ENCODE peak calls at places on chromosome 21, in seven cellular contexts. I is heart left ventricle, S is right lobe of liver, W is breast epithelium, K is stomach, U is H1, A is body of pancreas. B is an unnamed sample.

GRCh38 chr21:15766952-15767603 is 37.3 kb downstream of the USP25 start:
- DNase-seq in S (no peak), A (no peak), W (no peak), U (no peak), K (no peak), I (no peak), B (no peak)

GRCh38 chr21:32278068-32278467 is 781 bp downstream of the MIS18A start:
- DNase-seq in U (no peak), A (no peak), S (no peak), W (no peak), I (no peak), K (no peak), B (no peak)

GRCh38 chr21:42829954-42830353 is 49.4 kb downstream of the WDR4 start:
- DNase-seq in K (no peak), W (no peak), U (peak), I (no peak), A (no peak), S (peak), B (no peak)

GRCh38 chr21:19507682-19508260 is 1104.2 kb upstream of the TMPRSS15 start:
- DNase-seq in W (no peak), K (no peak), A (no peak), I (no peak), S (no peak), U (no peak), B (no peak)

GRCh38 chr21:25459365-25459764 is 147.9 kb downstream of the MRPL39 start:
- DNase-seq in U (no peak), I (no peak), K (no peak), A (no peak), S (no peak), W (no peak), B (no peak)

GRCh38 chr21:38422067-38422466 is 76.2 kb downstream of the ERG start:
- DNase-seq in S (no peak), K (no peak), A (no peak), W (no peak), I (no peak), U (no peak), B (no peak)

GRCh38 chr21:21921410-21922232 is 923.4 kb downstream of the NCAM2 start:
- DNase-seq in A (peak), S (no peak), W (no peak), U (no peak), K (no peak), I (no peak), B (no peak)

GRCh38 chr21:42837421-42838211 is 41.7 kb downstream of the WDR4 start:
- DNase-seq in A (peak), S (peak), W (no peak), K (peak), U (peak), I (no peak), B (peak)

GRCh38 chr21:32426592-32427051 is 14.1 kb downstream of the EVA1C start:
- DNase-seq in S (no peak), K (no peak), U (no peak), I (no peak), A (no peak), W (no peak), B (no peak)

GRCh38 chr21:17793675-17794123 is 25.5 kb downstream of the C21orf91 start:
- DNase-seq in K (no peak), W (no peak), S (no peak), I (no peak), U (no peak), A (no peak), B (no peak)

GRCh38 chr21:46379691-46380090 is 55.7 kb downstream of the PCNT start:
- DNase-seq in W (no peak), K (no peak), A (no peak), S (no peak), I (no peak), U (no peak), B (no peak)

GRCh38 chr21:36989699-36990507 is 16.6 kb upstream of the RIPPLY3 start:
- DNase-seq in W (peak), A (peak), I (peak), S (peak), K (peak), U (peak), B (peak)

GRCh38 chr21:15967661-15968060 is 237.9 kb downstream of the USP25 start:
- DNase-seq in S (no peak), I (no peak), W (no peak), A (no peak), K (no peak), U (no peak), B (no peak)

GRCh38 chr21:30629173-30629572 is 5.8 kb upstream of the KRTAP20-2 start:
- DNase-seq in W (no peak), I (no peak), A (no peak), K (no peak), S (no peak), U (no peak), B (no peak)

GRCh38 chr21:39137248-39138186 is 45.7 kb downstream of the PSMG1 start:
- DNase-seq in K (no peak), U (peak), W (no peak), S (no peak), I (no peak), A (no peak), B (peak)

GRCh38 chr21:32844653-32845443 is 73.3 kb upstream of the PAXBP1 start:
- DNase-seq in K (no peak), I (no peak), W (no peak), U (no peak), S (no peak), A (no peak), B (peak)

GRCh38 chr21:18803624-18804023 is 400.0 kb upstream of the TMPRSS15 start:
- DNase-seq in K (no peak), S (no peak), U (no peak), A (no peak), W (no peak), I (no peak), B (no peak)

GRCh38 chr21:36846624-36847023 is 119.8 kb downstream of the HLCS start:
- DNase-seq in I (no peak), S (no peak), W (no peak), A (no peak), K (no peak), U (no peak), B (no peak)

GRCh38 chr21:17775431-17776126 is 43.6 kb downstream of the C21orf91 start:
- DNase-seq in K (no peak), U (no peak), S (no peak), I (no peak), A (no peak), W (no peak), B (no peak)

GRCh38 chr21:23694396-23694795 is 1912.9 kb downstream of the MRPL39 start:
- DNase-seq in K (no peak), S (no peak), W (no peak), I (no peak), A (no peak), U (no peak), B (no peak)

GRCh38 chr21:36722370-36723368 is 23.8 kb downstream of the SIM2 start:
- DNase-seq in A (no peak), U (no peak), I (no peak), K (peak), S (peak), W (no peak), B (no peak)

GRCh38 chr21:15462092-15462491 is 267.7 kb upstream of the USP25 start:
- DNase-seq in A (no peak), S (no peak), K (no peak), U (no peak), W (no peak), I (no peak), B (no peak)

GRCh38 chr21:18251065-18251464 is 6.4 kb downstream of the CHODL start:
- DNase-seq in K (no peak), U (no peak), I (no peak), A (no peak), S (no peak), W (no peak), B (no peak)

GRCh38 chr21:32087452-32087851 is 191.4 kb downstream of the MIS18A start:
- DNase-seq in A (no peak), K (no peak), U (no peak), W (no peak), S (no peak), I (no peak), B (no peak)

GRCh38 chr21:38567577-38568360 is 69.5 kb upstream of the ERG start:
- DNase-seq in S (no peak), W (no peak), K (no peak), I (no peak), A (no peak), U (no peak), B (no peak)

GRCh38 chr21:29243188-29243587 is 55.5 kb upstream of the BACH1 start:
- DNase-seq in I (no peak), A (no peak), K (no peak), W (no peak), S (no peak), U (no peak), B (no peak)

GRCh38 chr21:37631319-37632117 is 264.9 kb downstream of the DYRK1A start:
- DNase-seq in U (peak), W (peak), K (peak), S (no peak), I (peak), A (peak), B (no peak)

GRCh38 chr21:28633803-28634572 is 358.7 kb downstream of the LTN1 start:
- DNase-seq in S (no peak), I (peak), K (no peak), W (no peak), U (no peak), A (no peak), B (no peak)

GRCh38 chr21:46297311-46298082 is 11.4 kb downstream of the YBEY start:
- DNase-seq in U (peak), I (peak), W (no peak), K (no peak), S (no peak), A (no peak), B (no peak)

GRCh38 chr21:31920275-31920674 is 47.5 kb downstream of the HUNK start:
- DNase-seq in U (no peak), S (no peak), W (no peak), I (no peak), K (no peak), A (no peak), B (no peak)

GRCh38 chr21:16402752-16403151 is 673.0 kb downstream of the USP25 start:
- DNase-seq in U (no peak), S (no peak), I (no peak), A (no peak), K (no peak), W (no peak), B (peak)

GRCh38 chr21:29125199-29125598 is 5.2 kb upstream of the MAP3K7CL start:
- DNase-seq in I (no peak), W (no peak), K (no peak), A (no peak), S (no peak), U (no peak), B (no peak)

GRCh38 chr21:37532868-37533780 is 166.6 kb downstream of the DYRK1A start:
- DNase-seq in K (peak), U (peak), I (no peak), A (peak), S (no peak), W (no peak), B (no peak)

GRCh38 chr21:26513212-26513611 is 59.9 kb downstream of the CYYR1 start:
- DNase-seq in S (no peak), W (peak), A (no peak), I (no peak), K (no peak), U (no peak), B (no peak)

GRCh38 chr21:36419996-36420395 is 34.8 kb downstream of the CHAF1B start:
- DNase-seq in K (peak), I (peak), W (peak), S (peak), U (peak), A (peak), B (peak)

GRCh38 chr21:16420086-16420724 is 690.4 kb downstream of the USP25 start:
- DNase-seq in U (no peak), S (peak), W (peak), I (peak), K (peak), A (peak), B (peak)

GRCh38 chr21:40575983-40576382 is 271.0 kb downstream of the DSCAM start:
- DNase-seq in W (no peak), K (no peak), A (no peak), S (no peak), U (no peak), I (no peak), B (no peak)

DNA sequence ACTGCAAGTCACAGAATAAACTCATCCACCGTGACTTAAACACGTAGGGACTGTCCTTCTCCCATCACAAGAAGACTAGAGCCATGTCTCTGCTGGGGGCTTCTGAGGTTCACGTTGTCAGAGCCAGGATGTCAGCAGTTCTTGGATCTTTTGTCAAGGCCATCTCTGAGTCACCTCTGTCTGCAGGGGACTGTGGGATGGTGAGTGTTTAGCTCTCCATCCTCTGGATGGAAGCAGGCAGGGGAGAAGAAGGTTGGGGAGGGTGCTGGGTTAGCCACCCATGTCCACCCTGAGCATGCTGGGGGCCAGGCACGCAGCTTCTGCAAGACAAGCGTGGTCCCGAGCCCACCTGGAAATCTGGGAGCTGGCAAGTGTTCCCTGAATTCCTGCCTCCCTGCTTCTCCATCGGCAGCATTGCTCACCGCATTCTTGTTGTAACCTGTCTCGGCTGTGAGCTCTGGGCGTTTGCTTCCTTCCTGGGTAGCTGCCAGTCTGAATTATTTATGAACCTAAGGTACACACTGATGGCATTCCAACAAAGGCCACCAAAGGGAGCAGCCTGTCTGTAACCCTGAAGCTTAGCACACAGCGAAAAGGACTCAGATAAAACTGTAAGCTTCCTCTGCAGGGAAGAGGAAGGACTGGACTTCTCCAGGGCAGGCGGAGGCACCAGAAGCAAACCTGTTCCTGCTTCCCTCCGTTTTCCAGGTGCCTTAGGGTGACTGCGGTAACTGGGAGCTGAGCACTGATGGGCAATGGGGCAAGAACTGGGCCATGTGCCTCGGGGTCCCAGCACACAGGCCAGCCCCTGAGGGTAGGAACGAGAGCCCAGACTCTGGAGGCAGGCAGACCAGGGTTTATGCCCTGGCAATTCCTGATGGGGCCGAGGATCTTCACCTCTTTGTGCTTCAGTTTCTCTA is 88.6 kb downstream of the RIPK4 start:
- DNase-seq in A (peak), S (no peak), U (no peak), W (peak), I (no peak), K (peak), B (no peak)
- TF ChIP-seq POLR2A in A (peak), S (no peak), U (no peak), W (no peak), I (no peak), K (no peak), B (no peak)

GRCh38 chr21:35231115-35231514 is 182.0 kb upstream of the RUNX1 start:
- DNase-seq in A (no peak), U (no peak), I (no peak), K (no peak), S (no peak), W (no peak), B (no peak)
- TF ChIP-seq POLR2A in A (no peak), U (no peak), I (no peak), K (no peak), S (no peak), W (no peak), B (no peak)

DNA sequence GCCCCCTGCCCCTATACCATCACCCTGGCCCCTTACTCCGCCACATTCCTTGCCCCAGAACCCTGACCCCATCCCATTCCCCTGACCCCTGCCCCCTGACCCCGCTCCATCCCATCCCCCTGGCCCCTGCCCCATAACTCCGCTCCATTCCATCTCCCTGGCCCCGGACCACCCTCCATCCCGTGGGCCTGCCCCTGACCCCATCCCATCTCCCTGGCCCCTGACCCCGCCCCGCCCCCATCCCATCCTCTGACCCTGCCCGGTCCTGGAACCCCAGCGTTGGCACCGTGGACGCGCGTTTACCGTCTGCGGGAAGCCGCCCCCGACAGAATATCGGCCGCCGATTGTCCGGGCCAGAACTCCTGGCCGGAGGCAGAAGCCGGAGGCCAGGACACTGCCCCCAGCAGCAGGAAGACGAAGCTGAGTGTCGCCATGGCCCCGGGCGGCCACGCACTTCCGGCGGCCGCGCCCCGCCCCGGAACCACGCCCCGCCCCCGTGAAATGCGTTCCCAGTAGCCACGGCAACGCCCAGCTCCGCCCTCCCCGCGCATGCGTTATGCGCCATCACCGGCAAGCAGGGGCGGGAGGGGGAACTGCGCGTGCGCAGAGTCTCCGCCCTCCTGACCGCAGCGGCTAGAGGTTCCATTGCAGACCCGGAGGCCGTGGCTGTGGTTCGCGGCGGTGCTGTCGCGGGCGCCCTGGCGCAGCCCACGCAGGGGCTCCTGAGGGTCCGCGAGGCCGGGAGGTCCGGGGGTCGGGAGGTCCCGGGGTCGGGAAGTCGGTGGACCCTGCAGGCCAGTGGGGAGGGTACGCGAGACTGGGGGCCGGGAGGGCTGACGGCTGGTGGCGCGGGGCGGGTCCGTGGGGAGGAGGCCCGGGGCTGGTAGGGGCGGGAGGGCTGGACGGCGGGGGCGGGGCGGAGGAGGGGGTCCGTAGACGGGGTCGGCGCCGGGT is at the start of gene POFUT2:
- DNase-seq in W (peak), U (peak), S (peak), K (peak), I (peak), A (peak), B (peak)
- TF ChIP-seq POLR2A in W (no peak), U (peak), S (peak), K (no peak), I (peak), A (peak), B (peak)

GRCh38 chr21:33917421-33917820 is 1.8 kb upstream of the ATP5PO start:
- DNase-seq in W (no peak), K (no peak), A (no peak), S (no peak), U (no peak), I (no peak), B (no peak)

GRCh38 chr21:33914188-33914587 is 1.4 kb downstream of the ATP5PO start:
- DNase-seq in S (no peak), I (no peak), U (no peak), W (no peak), A (no peak), K (no peak), B (no peak)

GRCh38 chr21:33915368-33916199 is at the start of gene ATP5PO:
- DNase-seq in S (peak), K (peak), W (peak), A (peak), U (peak), I (peak), B (peak)

GRCh38 chr21:33916200-33916567 is 580 bp upstream of the ATP5PO start:
- DNase-seq in S (no peak), W (no peak), K (no peak), I (no peak), A (no peak), U (no peak), B (no peak)
- TF ChIP-seq POLR2A in S (no peak), W (no peak), K (no peak), I (no peak), A (no peak), U (no peak), B (no peak)

GRCh38 chr21:43985690-43986251 is 26.3 kb upstream of the TRAPPC10 start:
- DNase-seq in I (no peak), K (no peak), S (no peak), A (no peak), U (peak), W (no peak), B (no peak)

GRCh38 chr21:43986544-43987451 is 25.3 kb upstream of the TRAPPC10 start:
- DNase-seq in W (no peak), U (no peak), K (no peak), I (no peak), S (no peak), A (no peak), B (no peak)

GRCh38 chr21:43983860-43984420 is 28.2 kb upstream of the TRAPPC10 start:
- DNase-seq in W (no peak), U (no peak), S (no peak), A (no peak), I (no peak), K (no peak), B (no peak)

GRCh38 chr21:43983390-43983789 is 28.7 kb upstream of the TRAPPC10 start:
- DNase-seq in I (no peak), S (no peak), K (no peak), W (no peak), U (no peak), A (no peak), B (no peak)

GRCh38 chr21:43984905-43985689 is 27.0 kb upstream of the TRAPPC10 start:
- DNase-seq in S (no peak), K (no peak), U (no peak), I (no peak), W (no peak), A (no peak), B (no peak)
- TF ChIP-seq POLR2A in S (no peak), K (no peak), U (no peak), I (no peak), W (no peak), A (no peak), B (no peak)